ENCODE peak calls at places on chromosome 14, in ten cellular contexts. J is small intestine; Y is naive thymus-derived CD4-positive, alpha-beta T cell; B is prostate gland; L is heart right ventricle; O is dorsolateral prefrontal cortex; R is right lobe of liver; V is Peyer's patch; Z is fibroblast of pulmonary artery; K is PC-9. P is an unnamed sample.

GRCh38 chr14:55188686-55189295 is 2.6 kb downstream of the DLGAP5 start:
- DNase-seq in K (no peak), O (no peak), J (no peak), B (no peak), V (no peak), L (no peak), Y (no peak), R (no peak), Z (peak; percentile 11), P (no peak)

GRCh38 chr14:105138021-105138541 is 30.5 kb downstream of the JAG2 start:
- DNase-seq in L (no peak), O (no peak), Z (no peak), K (no peak), Y (no peak), R (peak; percentile 49), B (no peak), V (peak; percentile 56), J (no peak), P (no peak)

GRCh38 chr14:103022669-103023044 is 34.7 kb downstream of the CDC42BPB start:
- DNase-seq in B (no peak), O (no peak), V (no peak), K (no peak), Y (no peak), J (no peak), Z (no peak), R (no peak), L (no peak), P (no peak)

GRCh38 chr14:54606631-54607133 is 39.8 kb downstream of the SAMD4A start:
- DNase-seq in O (no peak), J (no peak), Y (no peak), V (no peak), Z (peak; percentile 48), K (no peak), L (peak; percentile 58), B (no peak), R (no peak), P (no peak)

GRCh38 chr14:68268197-68268596 is 448.6 kb downstream of the RAD51B start:
- DNase-seq in V (no peak), B (no peak), J (no peak), K (no peak), O (no peak), L (no peak), Y (no peak), R (no peak), Z (no peak), P (no peak)

GRCh38 chr14:61152851-61153364 is 128.2 kb downstream of the TMEM30B start:
- DNase-seq in Y (no peak), R (no peak), O (no peak), B (no peak), V (no peak), J (no peak), Z (peak; percentile 73), L (no peak), K (no peak), P (no peak)

GRCh38 chr14:29016050-29016900 is 249.7 kb downstream of the FOXG1 start:
- DNase-seq in K (no peak), J (peak; percentile 5), Z (peak; percentile 68), R (peak; percentile 57), O (no peak), L (no peak), V (no peak), Y (no peak), B (no peak), P (no peak)

GRCh38 chr14:102075155-102075554 is 11.7 kb downstream of the HSP90AA1 start:
- DNase-seq in R (peak; percentile 6), O (no peak), J (no peak), Y (no peak), Z (no peak), B (no peak), K (no peak), L (no peak), V (no peak), P (no peak)

GRCh38 chr14:101819251-101819990 is 57.9 kb downstream of the PPP2R5C start:
- DNase-seq in L (no peak), B (no peak), R (no peak), Y (peak; percentile 81), O (no peak), J (peak; percentile 52), Z (no peak), V (no peak), K (no peak), P (no peak)

GRCh38 chr14:32434180-32434579 is 105.1 kb downstream of the AKAP6 start:
- DNase-seq in B (no peak), Y (no peak), J (peak; percentile 51), L (no peak), Z (no peak), R (no peak), O (no peak), K (no peak), V (no peak), P (no peak)

GRCh38 chr14:89428556-89429196 is 11.6 kb upstream of the FOXN3 start:
- DNase-seq in J (no peak), Y (no peak), K (no peak), V (no peak), O (peak; percentile 46), L (no peak), B (peak; percentile 64), R (no peak), Z (no peak), P (no peak)

GRCh38 chr14:94531187-94531586 is 21.9 kb upstream of the SERPINA12 start:
- DNase-seq in O (no peak), L (no peak), Y (no peak), K (no peak), B (no peak), Z (no peak), R (no peak), J (no peak), V (no peak), P (no peak)

DNA sequence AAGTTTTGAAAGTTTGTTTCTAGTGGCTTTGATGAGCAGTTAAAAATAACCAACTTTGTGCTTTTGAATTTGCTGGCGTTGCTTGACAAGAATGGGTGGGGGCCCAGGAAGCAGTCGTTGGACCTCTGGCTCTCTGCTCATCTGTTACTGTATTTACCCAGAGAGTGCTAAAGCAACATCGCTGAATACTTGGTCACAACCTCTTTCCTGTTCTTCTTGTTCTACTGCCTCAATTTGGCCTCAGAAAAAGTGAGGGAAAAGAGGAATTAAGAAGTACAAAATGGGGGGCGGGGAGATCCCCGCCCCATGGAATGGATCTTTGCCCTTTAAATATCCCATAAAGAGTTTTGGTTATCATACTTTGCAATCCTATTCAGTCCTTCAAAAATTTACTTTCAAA is 221.5 kb upstream of the G2E3 start:
- DNase-seq in B (no peak), K (peak; percentile 42), J (no peak), Y (no peak), O (no peak), Z (no peak), V (no peak), L (no peak), R (no peak), P (no peak)
- H3K4me3 ChIP-seq in B (no peak overlapping the region), K (no peak overlapping the region), J (no peak overlapping the region), Y (no peak overlapping the region), O (no peak overlapping the region), Z (no peak overlapping the region), V (no peak overlapping the region), L (no peak overlapping the region), R (no peak overlapping the region), P (no peak overlapping the region)

DNA sequence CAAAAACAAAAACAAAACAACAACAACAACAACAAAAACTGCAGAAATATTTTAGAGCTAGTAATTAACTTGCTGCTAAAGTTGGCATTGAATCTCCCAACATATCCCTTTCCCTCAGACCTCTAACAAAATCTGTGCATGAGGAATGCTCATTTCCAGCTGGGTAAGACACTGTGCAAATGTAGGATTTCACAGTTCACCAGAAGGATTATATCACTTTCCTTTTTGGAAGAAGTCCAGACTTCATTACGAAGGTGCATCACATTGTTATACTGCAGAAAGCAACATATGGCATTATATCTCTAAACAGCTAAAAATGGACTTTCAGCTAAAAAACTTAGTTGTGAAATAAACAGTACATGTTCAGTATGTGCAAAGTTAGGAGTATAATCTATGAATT is 341.8 kb downstream of the FSCB start:
- DNase-seq in Z (peak; percentile 59), Y (no peak), K (no peak), J (no peak), R (no peak), O (no peak), V (no peak), B (no peak), L (no peak), P (no peak)
- H3K4me3 ChIP-seq in Z (no peak overlapping the region), Y (no peak overlapping the region), K (no peak overlapping the region), J (no peak overlapping the region), R (no peak overlapping the region), O (no peak overlapping the region), V (no peak overlapping the region), B (no peak overlapping the region), L (no peak overlapping the region), P (no peak overlapping the region)

GRCh38 chr14:92652413-92653151 is 95.8 kb downstream of the LGMN start:
- DNase-seq in J (no peak), V (no peak), Y (peak; percentile 19), K (no peak), L (no peak), Z (no peak), B (no peak), O (no peak), R (no peak), P (no peak)
- H3K4me3 ChIP-seq in J (peak overlapping the region; percentile 52), V (peak overlapping the region; percentile 53), Y (peak overlapping the region; percentile 82), K (no peak overlapping the region), L (peak overlapping the region; percentile 31), Z (no peak overlapping the region), B (no peak overlapping the region), O (no peak overlapping the region), R (peak overlapping the region; percentile 37), P (peak overlapping the region; percentile 31)

GRCh38 chr14:64508215-64508776 is 3.7 kb downstream of the ZBTB1 start:
- DNase-seq in O (no peak), R (no peak), K (no peak), J (no peak), V (no peak), L (no peak), Y (no peak), Z (no peak), B (no peak), P (no peak)
- H3K4me3 ChIP-seq in O (no peak overlapping the region), R (no peak overlapping the region), K (no peak overlapping the region), J (no peak overlapping the region), V (no peak overlapping the region), L (no peak overlapping the region), Y (no peak overlapping the region), Z (no peak overlapping the region), B (no peak overlapping the region), P (no peak overlapping the region)

DNA sequence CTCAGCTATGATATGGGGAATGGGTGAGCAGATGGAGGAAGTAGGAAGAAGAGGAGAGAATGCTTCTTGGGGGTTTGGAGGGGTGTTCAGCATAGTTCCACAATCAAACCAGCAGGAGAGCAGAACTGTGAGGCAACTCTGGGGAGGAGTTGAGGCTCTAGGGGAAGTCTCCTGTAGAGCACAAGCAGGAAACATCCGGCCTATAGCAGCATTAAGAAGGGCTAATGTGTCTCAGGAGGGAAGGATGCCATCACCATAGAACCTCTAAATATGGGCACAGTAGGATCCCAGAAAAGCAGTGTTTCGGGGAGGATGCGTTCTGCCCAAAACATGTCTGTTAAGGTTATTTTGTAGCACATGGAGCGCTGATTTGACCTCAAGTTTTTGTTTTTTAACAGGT is 8.4 kb upstream of the SALL2 start:
- DNase-seq in K (no peak), B (no peak), J (no peak), V (no peak), L (no peak), O (no peak), Z (no peak), Y (no peak), R (no peak), P (no peak)
- H3K4me3 ChIP-seq in K (no peak overlapping the region), B (no peak overlapping the region), J (no peak overlapping the region), V (no peak overlapping the region), L (no peak overlapping the region), O (no peak overlapping the region), Z (no peak overlapping the region), Y (no peak overlapping the region), R (no peak overlapping the region), P (no peak overlapping the region)